ENCODE peak calls at places on chromosomes 1 and 21, in four cellular contexts. One of them, this sample, is unnamed.
A peak's percentile ranks its signal among the peaks of the same experiment; 100 is the strongest.

GRCh38 chr1:11056504-11056903 is 3.3 kb downstream of the SRM start:
- DNase-seq in pancreas: no peak
- DNase-seq in IMR-90: no peak
- DNase-seq in fibroblast of lung: no peak
- DNase-seq in this sample: no peak

GRCh38 chr1:232868793-232869491 is 63.7 kb downstream of the MAP10 start:
- DNase-seq in pancreas: no peak
- DNase-seq in IMR-90: peak; percentile 83
- DNase-seq in fibroblast of lung: peak; percentile 97
- DNase-seq in this sample: peak; percentile 95

GRCh38 chr1:21904725-21905520 is 32.2 kb downstream of the HSPG2 start:
- DNase-seq in pancreas: peak; percentile 96
- DNase-seq in IMR-90: peak; percentile 90
- DNase-seq in fibroblast of lung: peak; percentile 97
- DNase-seq in this sample: peak; percentile 88

GRCh38 chr1:11649624-11650330 is 4.5 kb downstream of the FBXO2 start:
- DNase-seq in pancreas: peak; percentile 83
- DNase-seq in IMR-90: no peak
- DNase-seq in fibroblast of lung: no peak
- DNase-seq in this sample: no peak

GRCh38 chr1:36864182-36865079 is 169.9 kb downstream of the GRIK3 start:
- DNase-seq in pancreas: no peak
- DNase-seq in IMR-90: no peak
- DNase-seq in fibroblast of lung: no peak
- DNase-seq in this sample: no peak

GRCh38 chr1:162003061-162003824 is 20.4 kb downstream of the OLFML2B start:
- DNase-seq in pancreas: no peak
- DNase-seq in IMR-90: peak; percentile 86
- DNase-seq in fibroblast of lung: peak; percentile 100
- DNase-seq in this sample: peak; percentile 99

GRCh38 chr1:63728611-63729226 is 45.1 kb upstream of the ROR1 start:
- DNase-seq in pancreas: no peak
- DNase-seq in IMR-90: no peak
- DNase-seq in fibroblast of lung: no peak
- DNase-seq in this sample: no peak

GRCh38 chr1:14815175-14815882 is 216.8 kb downstream of the KAZN start:
- DNase-seq in pancreas: no peak
- DNase-seq in IMR-90: peak; percentile 4
- DNase-seq in fibroblast of lung: peak; percentile 69
- DNase-seq in this sample: no peak

GRCh38 chr21:34967509-34968289 is 81.4 kb downstream of the RUNX1 start:
- DNase-seq in pancreas: no peak
- DNase-seq in IMR-90: peak; percentile 35
- DNase-seq in fibroblast of lung: no peak
- DNase-seq in this sample: no peak

GRCh38 chr1:2431095-2431494 is 18.7 kb upstream of the PEX10 start:
- DNase-seq in pancreas: no peak
- DNase-seq in IMR-90: no peak
- DNase-seq in fibroblast of lung: no peak
- DNase-seq in this sample: no peak

GRCh38 chr1:82920418-82921248 is 1078.3 kb downstream of the TTLL7 start:
- DNase-seq in pancreas: no peak
- DNase-seq in IMR-90: no peak
- DNase-seq in fibroblast of lung: peak; percentile 21
- DNase-seq in this sample: no peak

GRCh38 chr1:54564312-54565112 is 16.5 kb downstream of the ACOT11 start:
- DNase-seq in pancreas: peak; percentile 92
- DNase-seq in IMR-90: no peak
- DNase-seq in fibroblast of lung: no peak
- DNase-seq in this sample: no peak

GRCh38 chr1:19480282-19480681 is 5.1 kb downstream of the CAPZB start:
- DNase-seq in pancreas: no peak
- DNase-seq in IMR-90: no peak
- DNase-seq in fibroblast of lung: no peak
- DNase-seq in this sample: no peak

GRCh38 chr1:212244441-212244840 is 40.8 kb upstream of the PPP2R5A start:
- DNase-seq in pancreas: no peak
- DNase-seq in IMR-90: no peak
- DNase-seq in fibroblast of lung: no peak
- DNase-seq in this sample: no peak

GRCh38 chr21:37000381-37000780 is 6.1 kb upstream of the RIPPLY3 start:
- DNase-seq in pancreas: no peak
- DNase-seq in IMR-90: no peak
- DNase-seq in fibroblast of lung: no peak
- DNase-seq in this sample: no peak

GRCh38 chr1:168391759-168392681 is 111.3 kb downstream of the TBX19 start:
- DNase-seq in pancreas: no peak
- DNase-seq in IMR-90: no peak
- DNase-seq in fibroblast of lung: peak; percentile 7
- DNase-seq in this sample: no peak

GRCh38 chr1:92461364-92462097 is 25.2 kb downstream of the GFI1 start:
- DNase-seq in pancreas: no peak
- DNase-seq in IMR-90: no peak
- DNase-seq in fibroblast of lung: no peak
- DNase-seq in this sample: no peak

GRCh38 chr1:34925730-34926129 is 3.7 kb downstream of the DLGAP3 start:
- DNase-seq in pancreas: no peak
- DNase-seq in IMR-90: no peak
- DNase-seq in fibroblast of lung: no peak
- DNase-seq in this sample: no peak

GRCh38 chr1:48051466-48052126 is 54.4 kb upstream of the TRABD2B start:
- DNase-seq in pancreas: no peak
- DNase-seq in IMR-90: no peak
- DNase-seq in fibroblast of lung: no peak
- DNase-seq in this sample: no peak

GRCh38 chr1:58929667-58930325 is 145.9 kb upstream of the JUN start:
- DNase-seq in pancreas: peak; percentile 42
- DNase-seq in IMR-90: no peak
- DNase-seq in fibroblast of lung: peak; percentile 30
- DNase-seq in this sample: no peak

GRCh38 chr1:38788937-38789336 is 70.6 kb downstream of the RRAGC start:
- DNase-seq in pancreas: no peak
- DNase-seq in IMR-90: no peak
- DNase-seq in fibroblast of lung: no peak
- DNase-seq in this sample: no peak

GRCh38 chr1:174726167-174726879 is 273.4 kb upstream of the CACYBP start:
- DNase-seq in pancreas: no peak
- DNase-seq in IMR-90: peak; percentile 55
- DNase-seq in fibroblast of lung: peak; percentile 21
- DNase-seq in this sample: peak; percentile 58

GRCh38 chr1:221888218-221888617 is 146.3 kb upstream of the DUSP10 start:
- DNase-seq in pancreas: no peak
- DNase-seq in IMR-90: no peak
- DNase-seq in fibroblast of lung: no peak
- DNase-seq in this sample: no peak

GRCh38 chr1:24709748-24710416 is 35.4 kb upstream of the CLIC4 start:
- DNase-seq in pancreas: no peak
- DNase-seq in IMR-90: no peak
- DNase-seq in fibroblast of lung: no peak
- DNase-seq in this sample: no peak

GRCh38 chr1:204361341-204361771 is 1.6 kb upstream of the PLEKHA6 start:
- DNase-seq in pancreas: peak; percentile 62
- DNase-seq in IMR-90: no peak
- DNase-seq in fibroblast of lung: no peak
- DNase-seq in this sample: no peak

GRCh38 chr1:169483500-169483966 is 2.2 kb downstream of the SLC19A2 start:
- DNase-seq in pancreas: no peak
- DNase-seq in IMR-90: peak; percentile 79
- DNase-seq in fibroblast of lung: peak; percentile 43
- DNase-seq in this sample: peak; percentile 44

GRCh38 chr1:57963545-57963944 is 539.7 kb upstream of the DAB1 start:
- DNase-seq in pancreas: no peak
- DNase-seq in IMR-90: no peak
- DNase-seq in fibroblast of lung: no peak
- DNase-seq in this sample: no peak

DNA sequence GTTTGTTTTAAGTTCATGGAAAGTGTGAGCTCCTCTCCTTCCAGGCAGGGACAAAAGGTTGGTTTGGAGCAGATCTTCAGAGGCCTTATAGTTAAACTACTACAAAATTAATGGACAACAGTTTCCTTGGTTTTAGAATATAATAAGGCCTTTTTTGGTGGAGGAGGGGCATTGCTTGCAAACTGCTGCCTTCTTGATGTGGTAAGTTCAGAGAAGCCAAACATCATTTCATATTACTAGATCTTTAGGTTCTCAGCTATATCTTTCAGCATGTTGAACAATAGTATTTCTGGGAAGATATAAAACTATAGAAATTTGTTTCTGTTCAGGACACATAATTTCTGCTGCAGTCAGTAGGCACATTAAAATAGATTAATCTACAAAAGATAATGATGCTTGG is 97.8 kb upstream of the B3GALT2 start:
- DNase-seq in pancreas: no peak
- DNase-seq in IMR-90: no peak
- DNase-seq in fibroblast of lung: no peak
- DNase-seq in this sample: no peak
- TF ChIP-seq CTCF in pancreas: no peak
- TF ChIP-seq CTCF in IMR-90: no peak
- TF ChIP-seq CTCF in fibroblast of lung: no peak
- TF ChIP-seq CTCF in this sample: no peak

DNA sequence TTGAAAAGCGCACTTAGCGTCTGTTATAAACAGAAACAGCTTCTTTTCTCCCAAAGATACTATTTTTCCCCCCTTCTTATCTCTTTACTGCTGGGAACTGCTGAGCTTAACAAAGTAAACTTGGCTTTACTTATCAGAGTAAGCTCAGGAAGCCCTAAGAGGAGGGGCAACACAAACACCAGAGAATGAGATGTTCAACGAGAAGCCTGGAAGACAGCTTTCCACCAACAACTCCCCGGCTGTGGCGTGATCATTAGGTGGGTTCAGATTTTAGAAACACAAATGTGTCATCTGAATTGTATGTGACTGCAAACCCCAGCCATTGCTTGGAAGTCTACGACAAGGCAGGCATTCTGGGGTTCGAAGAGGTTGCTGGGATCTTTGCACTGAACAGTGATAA is 181.2 kb upstream of the ESRRG start:
- DNase-seq in pancreas: no peak
- DNase-seq in IMR-90: no peak
- DNase-seq in fibroblast of lung: peak; percentile 7
- DNase-seq in this sample: no peak
- H3K4me3 ChIP-seq in pancreas: no peak overlapping the region
- H3K4me3 ChIP-seq in IMR-90: no peak overlapping the region
- H3K4me3 ChIP-seq in fibroblast of lung: no peak overlapping the region
- H3K4me3 ChIP-seq in this sample: no peak overlapping the region

DNA sequence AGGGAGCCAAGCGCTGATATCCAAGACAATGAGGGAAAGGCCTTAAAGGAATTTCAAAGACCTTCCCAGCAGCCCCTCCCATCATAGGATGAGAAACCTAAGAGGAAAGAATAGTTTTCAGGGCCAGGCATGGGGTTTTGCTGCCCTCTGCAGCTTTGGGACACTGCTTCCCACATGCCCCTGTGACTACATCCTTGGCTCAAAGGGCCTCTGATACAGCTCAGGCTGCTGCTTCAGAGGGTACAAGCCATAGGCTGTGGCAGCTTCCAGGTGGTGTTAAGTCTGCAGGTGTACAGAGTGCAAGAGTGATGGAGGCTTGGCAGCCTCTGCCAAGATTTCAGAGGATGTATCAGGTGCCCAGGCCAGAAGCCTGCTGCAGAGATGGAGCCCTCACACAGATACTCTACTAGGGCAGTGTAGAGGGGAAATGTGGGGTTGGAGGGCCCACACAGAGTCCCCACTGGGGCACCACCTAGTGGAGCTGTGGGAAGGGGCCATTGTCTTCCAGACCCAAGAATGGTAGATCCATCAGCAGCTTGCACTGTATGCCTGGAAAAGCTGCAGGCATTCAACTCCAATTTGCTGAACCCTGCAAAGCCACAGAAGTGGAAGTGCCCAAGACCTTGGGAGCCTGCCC is 125.8 kb downstream of the SLC45A1 start:
- DNase-seq in pancreas: no peak
- DNase-seq in IMR-90: no peak
- DNase-seq in fibroblast of lung: no peak
- DNase-seq in this sample: no peak
- TF ChIP-seq CTCF in pancreas: no peak
- TF ChIP-seq CTCF in IMR-90: peak; percentile 36
- TF ChIP-seq CTCF in fibroblast of lung: no peak
- TF ChIP-seq CTCF in this sample: no peak

GRCh38 chr1:109864960-109865611 is 45.6 kb upstream of the CSF1 start:
- DNase-seq in pancreas: no peak
- DNase-seq in IMR-90: peak; percentile 42
- DNase-seq in fibroblast of lung: peak; percentile 76
- DNase-seq in this sample: peak; percentile 26
- H3K4me3 ChIP-seq in pancreas: no peak overlapping the region
- H3K4me3 ChIP-seq in IMR-90: no peak overlapping the region
- H3K4me3 ChIP-seq in fibroblast of lung: no peak overlapping the region
- H3K4me3 ChIP-seq in this sample: no peak overlapping the region

GRCh38 chr1:109832935-109833334 is 69.2 kb upstream of the EPS8L3 start:
- DNase-seq in pancreas: no peak
- DNase-seq in IMR-90: no peak
- DNase-seq in fibroblast of lung: no peak
- DNase-seq in this sample: no peak
- TF ChIP-seq CTCF in pancreas: no peak
- TF ChIP-seq CTCF in IMR-90: no peak
- TF ChIP-seq CTCF in fibroblast of lung: no peak
- TF ChIP-seq CTCF in this sample: no peak

GRCh38 chr21:15060776-15061175 is 4.0 kb downstream of the NRIP1 start:
- DNase-seq in pancreas: no peak
- DNase-seq in IMR-90: peak; percentile 51
- DNase-seq in fibroblast of lung: peak; percentile 66
- DNase-seq in this sample: peak; percentile 29
- H3K4me3 ChIP-seq in pancreas: no peak overlapping the region
- H3K4me3 ChIP-seq in IMR-90: peak overlapping the region; percentile 8
- H3K4me3 ChIP-seq in fibroblast of lung: peak overlapping the region; percentile 20
- H3K4me3 ChIP-seq in this sample: peak overlapping the region; percentile 1

GRCh38 chr1:215672482-215672881 is 105.4 kb downstream of the KCTD3 start:
- DNase-seq in pancreas: no peak
- DNase-seq in IMR-90: no peak
- DNase-seq in fibroblast of lung: no peak
- DNase-seq in this sample: no peak
- TF ChIP-seq CTCF in pancreas: no peak
- TF ChIP-seq CTCF in IMR-90: peak; percentile 32
- TF ChIP-seq CTCF in fibroblast of lung: no peak
- TF ChIP-seq CTCF in this sample: no peak

This sample was measured in astrocyte of the spinal cord.